ENCODE peak calls at places on chromosomes 13 and 19, in six cellular contexts. One of them, this sample, is unnamed.

GRCh38 chr19:47509170-47509847 is 5.6 kb downstream of the NAPA start:
- DNase-seq in neural crest cell: no peak
- DNase-seq in AG09309: no peak
- DNase-seq in cardiac fibroblast: no peak
- DNase-seq in A549: no peak
- DNase-seq in nephron progenitor cell: no peak
- DNase-seq in this sample: no peak

GRCh38 chr13:96091164-96091931 is 1.4 kb downstream of the HS6ST3 start:
- DNase-seq in cardiac fibroblast: peak
- DNase-seq in neural crest cell: peak
- DNase-seq in A549: no peak
- DNase-seq in nephron progenitor cell: peak
- DNase-seq in AG09309: no peak
- DNase-seq in this sample: no peak

GRCh38 chr19:15330801-15331418 is 1.4 kb downstream of the BRD4 start:
- DNase-seq in cardiac fibroblast: peak
- DNase-seq in AG09309: peak
- DNase-seq in nephron progenitor cell: no peak
- DNase-seq in A549: peak
- DNase-seq in neural crest cell: no peak
- DNase-seq in this sample: peak

GRCh38 chr13:40388617-40389016 is 277.8 kb downstream of the FOXO1 start:
- DNase-seq in nephron progenitor cell: no peak
- DNase-seq in neural crest cell: no peak
- DNase-seq in AG09309: no peak
- DNase-seq in A549: no peak
- DNase-seq in cardiac fibroblast: peak
- DNase-seq in this sample: peak

GRCh38 chr13:97477824-97478223 is 43.9 kb downstream of the RAP2A start:
- DNase-seq in cardiac fibroblast: no peak
- DNase-seq in nephron progenitor cell: no peak
- DNase-seq in A549: no peak
- DNase-seq in AG09309: no peak
- DNase-seq in neural crest cell: no peak
- DNase-seq in this sample: no peak

GRCh38 chr13:33349996-33350826 is 64.7 kb upstream of the STARD13 start:
- DNase-seq in cardiac fibroblast: peak
- DNase-seq in AG09309: no peak
- DNase-seq in nephron progenitor cell: peak
- DNase-seq in A549: peak
- DNase-seq in neural crest cell: peak
- DNase-seq in this sample: no peak

GRCh38 chr19:30659638-30660037 is 287.5 kb downstream of the ZNF536 start:
- DNase-seq in cardiac fibroblast: no peak
- DNase-seq in A549: no peak
- DNase-seq in AG09309: no peak
- DNase-seq in nephron progenitor cell: no peak
- DNase-seq in neural crest cell: no peak
- DNase-seq in this sample: no peak

GRCh38 chr13:64546371-64546770 is 2683.8 kb downstream of the PCDH9 start:
- DNase-seq in AG09309: no peak
- DNase-seq in neural crest cell: no peak
- DNase-seq in cardiac fibroblast: no peak
- DNase-seq in A549: no peak
- DNase-seq in nephron progenitor cell: no peak
- DNase-seq in this sample: no peak

GRCh38 chr19:38211206-38211605 is 12.8 kb downstream of the DPF1 start:
- DNase-seq in AG09309: no peak
- DNase-seq in cardiac fibroblast: no peak
- DNase-seq in neural crest cell: no peak
- DNase-seq in A549: no peak
- DNase-seq in nephron progenitor cell: peak
- DNase-seq in this sample: no peak

GRCh38 chr19:41860419-41861097 is 503 bp downstream of the RPS19 start:
- DNase-seq in A549: no peak
- DNase-seq in neural crest cell: no peak
- DNase-seq in nephron progenitor cell: no peak
- DNase-seq in cardiac fibroblast: peak
- DNase-seq in AG09309: no peak
- DNase-seq in this sample: no peak

GRCh38 chr13:51153527-51153926 is 42.5 kb upstream of the C13orf42 start:
- DNase-seq in neural crest cell: no peak
- DNase-seq in A549: no peak
- DNase-seq in cardiac fibroblast: no peak
- DNase-seq in AG09309: no peak
- DNase-seq in nephron progenitor cell: no peak
- DNase-seq in this sample: no peak

GRCh38 chr13:43242040-43242439 is 218.7 kb downstream of the DNAJC15 start:
- DNase-seq in AG09309: no peak
- DNase-seq in neural crest cell: no peak
- DNase-seq in nephron progenitor cell: no peak
- DNase-seq in A549: no peak
- DNase-seq in cardiac fibroblast: no peak
- DNase-seq in this sample: no peak

GRCh38 chr13:104385409-104385808 is 1319.2 kb upstream of the SLC10A2 start:
- DNase-seq in AG09309: no peak
- DNase-seq in neural crest cell: no peak
- DNase-seq in A549: no peak
- DNase-seq in nephron progenitor cell: no peak
- DNase-seq in cardiac fibroblast: peak
- DNase-seq in this sample: no peak

GRCh38 chr19:10037809-10038208 is 24.5 kb downstream of the RDH8 start:
- DNase-seq in A549: no peak
- DNase-seq in AG09309: no peak
- DNase-seq in cardiac fibroblast: no peak
- DNase-seq in nephron progenitor cell: no peak
- DNase-seq in neural crest cell: no peak
- DNase-seq in this sample: no peak

GRCh38 chr13:32048816-32049215 is 17.2 kb downstream of the FRY start:
- DNase-seq in cardiac fibroblast: no peak
- DNase-seq in A549: no peak
- DNase-seq in nephron progenitor cell: no peak
- DNase-seq in AG09309: no peak
- DNase-seq in neural crest cell: no peak
- DNase-seq in this sample: no peak

GRCh38 chr19:35856001-35856400 is 710 bp upstream of the KIRREL2 start:
- DNase-seq in cardiac fibroblast: no peak
- DNase-seq in AG09309: no peak
- DNase-seq in neural crest cell: peak
- DNase-seq in nephron progenitor cell: peak
- DNase-seq in A549: no peak
- DNase-seq in this sample: no peak

GRCh38 chr13:62564770-62565169 is 1149.1 kb upstream of the PCDH20 start:
- DNase-seq in AG09309: no peak
- DNase-seq in cardiac fibroblast: no peak
- DNase-seq in A549: no peak
- DNase-seq in nephron progenitor cell: no peak
- DNase-seq in neural crest cell: no peak
- DNase-seq in this sample: no peak

GRCh38 chr13:112928958-112929777 is 39.8 kb upstream of the MCF2L start:
- DNase-seq in A549: no peak
- DNase-seq in nephron progenitor cell: no peak
- DNase-seq in cardiac fibroblast: peak
- DNase-seq in AG09309: no peak
- DNase-seq in neural crest cell: no peak
- DNase-seq in this sample: no peak

GRCh38 chr13:21054313-21054712 is 7.1 kb downstream of the LATS2 start:
- DNase-seq in A549: no peak
- DNase-seq in cardiac fibroblast: no peak
- DNase-seq in AG09309: no peak
- DNase-seq in neural crest cell: no peak
- DNase-seq in nephron progenitor cell: no peak
- DNase-seq in this sample: no peak

GRCh38 chr13:42760949-42761348 is 20.4 kb upstream of the FAM216B start:
- DNase-seq in neural crest cell: no peak
- DNase-seq in cardiac fibroblast: peak
- DNase-seq in AG09309: no peak
- DNase-seq in A549: no peak
- DNase-seq in nephron progenitor cell: no peak
- DNase-seq in this sample: no peak

GRCh38 chr19:41376241-41376997 is at the start of gene TMEM91:
- DNase-seq in nephron progenitor cell: peak
- DNase-seq in cardiac fibroblast: peak
- DNase-seq in AG09309: no peak
- DNase-seq in neural crest cell: peak
- DNase-seq in A549: no peak
- DNase-seq in this sample: no peak

GRCh38 chr13:57740719-57741118 is 109.2 kb downstream of the PCDH17 start:
- DNase-seq in AG09309: no peak
- DNase-seq in neural crest cell: no peak
- DNase-seq in nephron progenitor cell: no peak
- DNase-seq in cardiac fibroblast: no peak
- DNase-seq in A549: no peak
- DNase-seq in this sample: no peak

GRCh38 chr19:7831452-7831851 is 1.4 kb downstream of the EVI5L start:
- DNase-seq in nephron progenitor cell: peak
- DNase-seq in cardiac fibroblast: peak
- DNase-seq in neural crest cell: no peak
- DNase-seq in A549: peak
- DNase-seq in AG09309: no peak
- DNase-seq in this sample: peak

GRCh38 chr19:5664515-5664914 is 15.8 kb downstream of the MICOS13 start:
- DNase-seq in A549: no peak
- DNase-seq in nephron progenitor cell: no peak
- DNase-seq in AG09309: no peak
- DNase-seq in neural crest cell: no peak
- DNase-seq in cardiac fibroblast: no peak
- DNase-seq in this sample: no peak

GRCh38 chr13:52659340-52659739 is 6.7 kb downstream of the SUGT1 start:
- DNase-seq in cardiac fibroblast: no peak
- DNase-seq in AG09309: no peak
- DNase-seq in A549: no peak
- DNase-seq in nephron progenitor cell: no peak
- DNase-seq in neural crest cell: no peak
- DNase-seq in this sample: no peak

GRCh38 chr13:73608157-73608516 is 526.1 kb downstream of the KLF12 start:
- DNase-seq in cardiac fibroblast: no peak
- DNase-seq in A549: no peak
- DNase-seq in AG09309: no peak
- DNase-seq in nephron progenitor cell: no peak
- DNase-seq in neural crest cell: no peak
- DNase-seq in this sample: no peak

GRCh38 chr19:54428323-54429175 is 13.3 kb downstream of the TTYH1 start:
- DNase-seq in neural crest cell: no peak
- DNase-seq in AG09309: no peak
- DNase-seq in A549: no peak
- DNase-seq in nephron progenitor cell: no peak
- DNase-seq in cardiac fibroblast: no peak
- DNase-seq in this sample: no peak

DNA sequence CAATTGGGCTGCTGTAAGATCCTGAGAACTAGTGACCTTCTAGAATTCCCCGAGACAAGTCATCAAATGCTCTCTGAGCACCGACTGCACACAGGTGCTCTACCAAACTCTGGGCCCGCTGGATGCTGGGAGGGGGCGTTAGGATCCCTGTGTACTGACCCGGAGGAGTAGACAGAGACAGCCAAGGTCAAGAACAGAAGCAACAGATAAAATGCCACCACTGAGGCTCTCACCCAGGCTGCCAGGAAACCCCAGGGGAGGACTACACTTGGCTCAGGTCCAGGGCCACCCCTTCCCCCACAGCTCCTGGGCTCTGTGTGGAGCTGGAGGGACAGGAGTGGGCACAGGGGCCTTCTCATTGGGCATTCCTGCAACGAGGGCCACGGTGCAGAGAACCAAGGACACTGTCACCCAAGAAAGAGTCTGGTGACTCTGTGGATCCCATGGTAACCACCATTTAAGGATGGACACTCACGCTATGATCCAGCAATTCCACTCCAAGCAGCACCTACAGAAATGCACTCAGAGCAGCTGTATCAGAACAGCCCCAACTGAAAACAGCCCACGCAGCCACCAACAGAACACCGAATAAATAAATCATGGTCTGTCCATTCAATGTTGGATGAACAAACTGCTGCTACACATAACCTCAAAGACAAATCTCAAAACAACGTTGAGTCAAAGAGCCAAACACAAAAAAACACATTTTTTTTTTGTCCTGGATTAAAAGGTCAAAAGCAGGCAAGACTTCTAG is 16.8 kb upstream of the SLC35E1 start:
- DNase-seq in cardiac fibroblast: no peak
- DNase-seq in AG09309: no peak
- DNase-seq in A549: no peak
- DNase-seq in nephron progenitor cell: no peak
- DNase-seq in neural crest cell: no peak
- DNase-seq in this sample: no peak
- TF ChIP-seq CTCF in cardiac fibroblast: no peak
- TF ChIP-seq CTCF in AG09309: no peak
- TF ChIP-seq CTCF in A549: no peak
- TF ChIP-seq CTCF in nephron progenitor cell: no peak
- TF ChIP-seq CTCF in neural crest cell: no peak
- TF ChIP-seq CTCF in this sample: no peak

GRCh38 chr19:50893047-50893737 is 18.0 kb downstream of the KLK4 start:
- DNase-seq in cardiac fibroblast: no peak
- DNase-seq in AG09309: no peak
- DNase-seq in A549: no peak
- DNase-seq in nephron progenitor cell: no peak
- DNase-seq in neural crest cell: no peak
- DNase-seq in this sample: no peak
- TF ChIP-seq CTCF in cardiac fibroblast: no peak
- TF ChIP-seq CTCF in AG09309: no peak
- TF ChIP-seq CTCF in A549: no peak
- TF ChIP-seq CTCF in nephron progenitor cell: no peak
- TF ChIP-seq CTCF in neural crest cell: peak
- TF ChIP-seq CTCF in this sample: peak

GRCh38 chr13:102089177-102089576 is 312.7 kb downstream of the FGF14 start:
- DNase-seq in A549: no peak
- DNase-seq in neural crest cell: no peak
- DNase-seq in AG09309: no peak
- DNase-seq in cardiac fibroblast: no peak
- DNase-seq in nephron progenitor cell: no peak
- DNase-seq in this sample: no peak
- TF ChIP-seq CTCF in A549: no peak
- TF ChIP-seq CTCF in neural crest cell: peak
- TF ChIP-seq CTCF in AG09309: peak
- TF ChIP-seq CTCF in cardiac fibroblast: peak
- TF ChIP-seq CTCF in nephron progenitor cell: peak
- TF ChIP-seq CTCF in this sample: no peak

GRCh38 chr13:72341904-72342303 is 385.5 kb downstream of the MZT1 start:
- DNase-seq in AG09309: no peak
- DNase-seq in nephron progenitor cell: no peak
- DNase-seq in A549: no peak
- DNase-seq in neural crest cell: no peak
- DNase-seq in cardiac fibroblast: no peak
- DNase-seq in this sample: no peak
- TF ChIP-seq CTCF in AG09309: no peak
- TF ChIP-seq CTCF in nephron progenitor cell: no peak
- TF ChIP-seq CTCF in A549: no peak
- TF ChIP-seq CTCF in neural crest cell: no peak
- TF ChIP-seq CTCF in cardiac fibroblast: no peak
- TF ChIP-seq CTCF in this sample: peak

GRCh38 chr13:66576381-66576780 is 653.8 kb downstream of the PCDH9 start:
- DNase-seq in nephron progenitor cell: no peak
- DNase-seq in A549: no peak
- DNase-seq in AG09309: no peak
- DNase-seq in cardiac fibroblast: no peak
- DNase-seq in neural crest cell: no peak
- DNase-seq in this sample: no peak
- TF ChIP-seq CTCF in nephron progenitor cell: no peak
- TF ChIP-seq CTCF in A549: no peak
- TF ChIP-seq CTCF in AG09309: no peak
- TF ChIP-seq CTCF in cardiac fibroblast: no peak
- TF ChIP-seq CTCF in neural crest cell: no peak
- TF ChIP-seq CTCF in this sample: no peak